ENCODE peak calls at places on chromosome 4, in six cellular contexts. N is T-helper 9 cell, E is midbrain, J is nucleus accumbens, D is transverse colon, K is RCC 7860. U is an unnamed sample.

GRCh38 chr4:119135721-119136121 is at the start of gene MYOZ2:
- DNase-seq in K (no peak), D (no peak), N (no peak), J (no peak), E (no peak), U (no peak)

GRCh38 chr4:173264960-173265281 is 69.2 kb downstream of the HMGB2 start:
- DNase-seq in J (no peak), K (no peak), N (no peak), D (no peak), E (no peak), U (no peak)

GRCh38 chr4:15562623-15563022 is 92.5 kb downstream of the FBXL5 start:
- DNase-seq in N (no peak), J (no peak), D (no peak), E (no peak), K (no peak), U (no peak)

GRCh38 chr4:86497980-86498379 is 96.1 kb upstream of the PTPN13 start:
- DNase-seq in D (no peak), K (peak), N (no peak), E (peak), J (peak), U (peak)

GRCh38 chr4:20773144-20773997 is 73.1 kb downstream of the PACRGL start:
- DNase-seq in N (peak), J (peak), E (peak), D (peak), K (peak), U (peak)

GRCh38 chr4:140286503-140286902 is 86.9 kb upstream of the SCOC start:
- DNase-seq in K (no peak), N (no peak), J (no peak), D (no peak), E (no peak), U (no peak)

GRCh38 chr4:88240297-88240714 is 44.1 kb downstream of the PPM1K start:
- DNase-seq in K (no peak), N (no peak), D (peak), J (no peak), E (no peak), U (no peak)

GRCh38 chr4:185221912-185222311 is 12.5 kb downstream of the SNX25 start:
- DNase-seq in N (no peak), K (no peak), J (no peak), E (no peak), D (no peak), U (no peak)

GRCh38 chr4:146370841-146371240 is 150.9 kb downstream of the SLC10A7 start:
- DNase-seq in N (no peak), D (no peak), E (no peak), J (no peak), K (peak), U (no peak)

GRCh38 chr4:154049457-154050181 is 260.7 kb upstream of the SFRP2 start:
- DNase-seq in K (no peak), E (no peak), D (peak), N (no peak), J (no peak), U (no peak)

GRCh38 chr4:172225457-172225856 is 412.3 kb downstream of the GALNTL6 start:
- DNase-seq in N (no peak), D (no peak), E (no peak), K (no peak), J (no peak), U (no peak)

GRCh38 chr4:187042251-187042650 is 318.6 kb upstream of the FAT1 start:
- DNase-seq in D (no peak), E (no peak), N (no peak), J (no peak), K (no peak), U (no peak)

GRCh38 chr4:98630804-98631454 is 27.5 kb downstream of the TSPAN5 start:
- DNase-seq in J (no peak), N (no peak), K (no peak), E (no peak), D (no peak), U (no peak)

GRCh38 chr4:7397206-7398103 is 37.3 kb downstream of the PSAPL1 start:
- DNase-seq in D (no peak), K (no peak), E (no peak), N (no peak), J (no peak), U (no peak)

GRCh38 chr4:186981161-186981560 is 257.5 kb upstream of the FAT1 start:
- DNase-seq in E (no peak), D (no peak), N (no peak), J (no peak), K (no peak), U (no peak)

GRCh38 chr4:169823685-169824084 is 65.9 kb upstream of the HPF1 start:
- DNase-seq in K (peak), J (no peak), N (no peak), E (peak), D (peak), U (peak)

GRCh38 chr4:6200011-6200921 is at the start of gene JAKMIP1:
- DNase-seq in K (no peak), D (peak), J (peak), N (peak), E (peak), U (peak)

GRCh38 chr4:150986085-150986484 is 29.0 kb downstream of the LRBA start:
- DNase-seq in J (no peak), K (no peak), D (no peak), N (no peak), E (no peak), U (no peak)

GRCh38 chr4:30756553-30756952 is 36.4 kb downstream of the PCDH7 start:
- DNase-seq in N (no peak), E (no peak), D (no peak), J (no peak), K (no peak), U (no peak)

GRCh38 chr4:114472269-114473032 is 126.2 kb upstream of the UGT8 start:
- DNase-seq in J (no peak), E (no peak), K (no peak), D (no peak), N (no peak), U (no peak)

GRCh38 chr4:2907226-2907625 is 56.0 kb downstream of the NOP14 start:
- DNase-seq in K (no peak), E (no peak), D (no peak), N (no peak), J (no peak), U (no peak)

U was measured in prostate gland.